ENCODE peak calls at places on chromosome 11, in ten cellular contexts. X is tibial nerve; O is cardiac muscle cell; B is SK-N-MC; N is HCT116; E is body of pancreas; U is A549; L is CD8-positive, alpha-beta T cell; M is GM06990; G is brain microvascular endothelial cell. C is an unnamed sample.

GRCh38 chr11:115701284-115701875 is 197.2 kb upstream of the CADM1 start:
- DNase-seq in X (no peak), O (no peak), B (no peak), N (no peak), E (no peak), U (no peak), L (no peak), M (no peak), G (no peak), C (peak; percentile 50)

GRCh38 chr11:86515297-86516094 is 140.8 kb downstream of the CCDC81 start:
- DNase-seq in X (no peak), O (peak; percentile 67), B (no peak), N (no peak), E (no peak), U (no peak), L (no peak), M (no peak), G (peak; percentile 46), C (no peak)

GRCh38 chr11:112318193-112318592 is 57.5 kb upstream of the PLET1 start:
- DNase-seq in X (no peak), O (peak; percentile 91), B (no peak), N (peak; percentile 4), E (no peak), U (peak; percentile 68), L (no peak), M (no peak), G (peak; percentile 91), C (no peak)

GRCh38 chr11:93054881-93055280 is 85.4 kb downstream of the MTNR1B start:
- DNase-seq in X (no peak), O (peak; percentile 89), B (no peak), N (peak; percentile 97), E (no peak), U (peak; percentile 91), L (no peak), M (peak; percentile 6), G (peak; percentile 97), C (no peak)

GRCh38 chr11:130278151-130278550 is 36.6 kb downstream of the ZBTB44 start:
- DNase-seq in X (no peak), O (no peak), B (no peak), N (no peak), E (no peak), U (no peak), L (no peak), M (peak; percentile 6), G (no peak), C (no peak)

GRCh38 chr11:267491-267994 is 10.7 kb upstream of the NLRP6 start:
- DNase-seq in X (no peak), O (no peak), B (no peak), N (no peak), E (no peak), U (peak; percentile 61), L (peak; percentile 55), M (peak; percentile 75), G (no peak), C (peak; percentile 61)

GRCh38 chr11:35511666-35512065 is 13.8 kb downstream of the PAMR1 start:
- DNase-seq in X (no peak), O (peak; percentile 47), B (no peak), N (no peak), E (no peak), U (peak; percentile 25), L (no peak), M (no peak), G (peak; percentile 92), C (no peak)

GRCh38 chr11:10076458-10077141 is 217.4 kb downstream of the SBF2 start:
- DNase-seq in X (no peak), O (peak; percentile 88), B (no peak), N (peak; percentile 19), E (peak; percentile 22), U (peak; percentile 48), L (no peak), M (peak; percentile 24), G (peak; percentile 6), C (no peak)

GRCh38 chr11:130999992-131000770 is 83.9 kb upstream of the SNX19 start:
- DNase-seq in X (no peak), O (peak; percentile 83), B (no peak), N (peak; percentile 19), E (no peak), U (peak; percentile 87), L (no peak), M (no peak), G (peak; percentile 97), C (no peak)

GRCh38 chr11:111730871-111731591 is 35.2 kb downstream of the PPP2R1B start:
- DNase-seq in X (no peak), O (no peak), B (no peak), N (no peak), E (peak; percentile 51), U (peak; percentile 62), L (no peak), M (no peak), G (peak; percentile 90), C (peak; percentile 94)

GRCh38 chr11:14980854-14981253 is 8.7 kb upstream of the CALCA start:
- DNase-seq in X (no peak), O (peak; percentile 63), B (no peak), N (no peak), E (no peak), U (peak; percentile 28), L (no peak), M (no peak), G (peak; percentile 34), C (no peak)

GRCh38 chr11:115162919-115163318 is 341.3 kb downstream of the CADM1 start:
- DNase-seq in X (no peak), O (no peak), B (no peak), N (no peak), E (no peak), U (no peak), L (no peak), M (no peak), G (no peak), C (no peak)

GRCh38 chr11:21794306-21794705 is 398.6 kb upstream of the ANO5 start:
- DNase-seq in X (no peak), O (no peak), B (no peak), N (no peak), E (no peak), U (no peak), L (no peak), M (no peak), G (no peak), C (no peak)

GRCh38 chr11:78418584-78419211 is 1.1 kb upstream of the GAB2 start:
- DNase-seq in X (no peak), O (no peak), B (no peak), N (no peak), E (no peak), U (no peak), L (no peak), M (no peak), G (peak; percentile 2), C (no peak)
- H3K4me3 ChIP-seq in X (peak overlapping the region; percentile 77), O (peak overlapping the region; percentile 68), B (peak overlapping the region; percentile 86), N (no peak overlapping the region), E (peak overlapping the region; percentile 42), U (peak overlapping the region; percentile 86), L (peak overlapping the region; percentile 53), M (peak overlapping the region; percentile 75), G (peak overlapping the region; percentile 66), C (no peak overlapping the region)

GRCh38 chr11:62553839-62554361 is 7.3 kb upstream of the AHNAK start:
- DNase-seq in X (no peak), O (no peak), B (no peak), N (peak; percentile 68), E (no peak), U (peak; percentile 78), L (no peak), M (no peak), G (peak; percentile 86), C (no peak)
- H3K4me3 ChIP-seq in X (peak overlapping the region; percentile 10), O (no peak overlapping the region), B (no peak overlapping the region), N (peak overlapping the region; percentile 36), E (no peak overlapping the region), U (peak overlapping the region; percentile 22), L (no peak overlapping the region), M (no peak overlapping the region), G (peak overlapping the region; percentile 40), C (no peak overlapping the region)

GRCh38 chr11:62443390-62444201 is 24.8 kb downstream of the SCGB1A1 start:
- DNase-seq in X (peak; percentile 35), O (peak; percentile 54), B (no peak), N (no peak), E (no peak), U (no peak), L (no peak), M (no peak), G (no peak), C (peak; percentile 93)

GRCh38 chr11:62445314-62445740 is 26.5 kb downstream of the SCGB1A1 start:
- DNase-seq in X (no peak), O (peak; percentile 88), B (no peak), N (no peak), E (no peak), U (no peak), L (no peak), M (no peak), G (no peak), C (peak; percentile 89)

GRCh38 chr11:62446091-62446490 is 27.3 kb downstream of the SCGB1A1 start:
- DNase-seq in X (no peak), O (no peak), B (no peak), N (no peak), E (no peak), U (no peak), L (no peak), M (no peak), G (no peak), C (no peak)

GRCh38 chr11:62444835-62445234 is 26.0 kb downstream of the SCGB1A1 start:
- DNase-seq in X (no peak), O (no peak), B (no peak), N (no peak), E (no peak), U (no peak), L (no peak), M (no peak), G (no peak), C (no peak)

GRCh38 chr11:62444271-62444833 is 25.5 kb downstream of the SCGB1A1 start:
- DNase-seq in X (peak; percentile 59), O (peak; percentile 78), B (no peak), N (no peak), E (no peak), U (no peak), L (peak; percentile 12), M (peak; percentile 20), G (peak; percentile 57), C (peak; percentile 94)
- H3K4me3 ChIP-seq in X (peak overlapping the region; percentile 41), O (no peak overlapping the region), B (peak overlapping the region; percentile 69), N (no peak overlapping the region), E (no peak overlapping the region), U (no peak overlapping the region), L (peak overlapping the region; percentile 37), M (peak overlapping the region; percentile 55), G (peak overlapping the region; percentile 47), C (no peak overlapping the region)

DNA sequence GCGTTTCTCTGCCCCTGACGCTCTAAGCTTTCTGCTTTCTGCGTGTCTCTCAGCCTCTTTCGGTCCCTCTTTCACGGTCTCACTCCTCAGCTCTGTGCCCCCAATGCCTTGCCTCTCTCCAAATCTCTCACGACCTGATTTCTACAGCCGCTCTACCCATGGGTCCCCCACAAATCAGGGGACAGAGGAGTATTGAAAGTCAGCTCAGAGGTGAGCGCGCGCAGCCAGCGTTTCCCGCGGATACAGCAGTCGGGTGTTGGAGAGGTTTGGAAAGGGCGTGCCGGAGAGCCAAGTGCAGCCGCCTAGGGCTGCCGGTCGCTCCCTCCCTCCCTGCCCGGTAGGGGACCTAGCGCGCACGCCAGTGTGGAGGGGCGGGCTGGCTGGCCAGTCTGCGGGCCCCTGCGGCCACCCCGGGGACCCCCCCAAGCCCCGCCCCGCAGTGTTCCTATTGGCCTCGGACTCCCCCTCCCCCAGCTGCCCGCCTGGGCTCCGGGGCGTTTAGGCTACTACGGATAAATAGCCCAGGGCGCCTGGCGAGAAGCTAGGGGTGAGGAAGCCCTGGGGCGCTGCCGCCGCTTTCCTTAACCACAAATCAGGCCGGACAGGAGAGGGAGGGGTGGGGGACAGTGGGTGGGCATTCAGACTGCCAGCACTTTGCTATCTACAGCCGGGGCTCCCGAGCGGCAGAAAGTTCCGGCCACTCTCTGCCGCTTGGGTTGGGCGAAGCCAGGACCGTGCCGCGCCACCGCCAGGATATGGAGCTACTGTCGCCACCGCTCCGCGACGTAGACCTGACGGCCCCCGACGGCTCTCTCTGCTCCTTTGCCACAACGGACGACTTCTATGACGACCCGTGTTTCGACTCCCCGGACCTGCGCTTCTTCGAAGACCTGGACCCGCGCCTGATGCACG is at the start of gene MYOD1:
- DNase-seq in X (no peak), O (no peak), B (no peak), N (no peak), E (no peak), U (peak; percentile 43), L (no peak), M (no peak), G (no peak), C (no peak)
- H3K4me3 ChIP-seq in X (no peak within 1 kb of the TSS), O (no peak within 1 kb of the TSS), B (no peak within 1 kb of the TSS), N (no peak within 1 kb of the TSS), E (no peak within 1 kb of the TSS), U (peak within 1 kb of the TSS; percentile 23), L (no peak within 1 kb of the TSS), M (no peak within 1 kb of the TSS), G (no peak within 1 kb of the TSS), C (no peak within 1 kb of the TSS)

C was measured in lower leg skin.